ENCODE peak calls at places on chromosomes 5 and 9, in six cellular contexts. R, A, L, H, T and X are unnamed samples.
A peak's percentile ranks its signal among the peaks of the same experiment; 100 is the strongest.

GRCh38 chr5:80747922-80748321 is 93.1 kb upstream of the DHFR start:
- DNase-seq in R (no peak), A (no peak), L (no peak), H (no peak), T (no peak), X (no peak)

GRCh38 chr5:16548115-16548514 is 68.7 kb downstream of the RETREG1 start:
- DNase-seq in R (no peak), A (no peak), L (no peak), H (no peak), T (no peak), X (peak; percentile 71)

GRCh38 chr5:1550287-1551076 is 26.7 kb upstream of the LPCAT1 start:
- DNase-seq in R (no peak), A (peak; percentile 4), L (no peak), H (no peak), T (no peak), X (no peak)

GRCh38 chr5:138663561-138663960 is 88.4 kb upstream of the HSPA9 start:
- DNase-seq in R (no peak), A (no peak), L (no peak), H (no peak), T (no peak), X (peak; percentile 6)

GRCh38 chr5:27388755-27389154 is 350.4 kb upstream of the CDH9 start:
- DNase-seq in R (no peak), A (no peak), L (no peak), H (no peak), T (no peak), X (no peak)

GRCh38 chr9:16358751-16359150 is 511.7 kb downstream of the BNC2 start:
- DNase-seq in R (no peak), A (no peak), L (no peak), H (no peak), T (no peak), X (no peak)

GRCh38 chr9:93669116-93669957 is 93.0 kb downstream of the PHF2 start:
- DNase-seq in R (peak; percentile 8), A (no peak), L (no peak), H (peak; percentile 13), T (peak; percentile 70), X (peak; percentile 9)

GRCh38 chr5:55936100-55936693 is 58.6 kb downstream of the IL6ST start:
- DNase-seq in R (peak; percentile 76), A (peak; percentile 73), L (peak; percentile 68), H (peak; percentile 86), T (no peak), X (peak; percentile 63)

DNA sequence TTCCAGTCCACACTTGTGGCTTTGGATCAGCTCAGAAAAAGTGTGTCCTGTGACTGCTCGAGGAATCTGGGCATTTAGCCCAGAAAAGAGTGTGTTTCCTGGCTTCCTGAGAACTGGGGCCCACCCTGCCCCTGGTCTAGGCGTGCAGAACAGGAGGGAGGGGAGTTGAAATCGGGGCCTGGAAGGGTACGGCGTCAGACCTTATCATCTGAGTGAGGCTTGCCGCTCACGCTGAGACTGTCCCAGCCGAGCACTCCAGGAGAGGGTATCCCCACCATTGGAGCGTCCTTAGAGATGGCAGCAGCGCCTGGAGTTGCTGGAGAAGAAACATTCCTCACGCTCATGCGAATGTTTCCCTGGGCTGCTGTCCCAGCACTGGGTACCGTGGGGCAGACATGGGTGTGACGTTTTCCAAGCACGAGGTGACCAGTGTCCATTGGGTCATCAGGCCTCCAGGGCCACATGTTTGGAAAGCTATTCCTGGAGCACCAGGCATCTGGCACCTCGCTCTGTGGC is 22.5 kb downstream of the NEK6 start:
- DNase-seq in R (peak; percentile 58), A (no peak), L (no peak), H (peak; percentile 64), T (no peak), X (no peak)
- TF ChIP-seq POLR2A in R (no peak), A (no peak), L (no peak), H (no peak), T (no peak), X (no peak)

DNA sequence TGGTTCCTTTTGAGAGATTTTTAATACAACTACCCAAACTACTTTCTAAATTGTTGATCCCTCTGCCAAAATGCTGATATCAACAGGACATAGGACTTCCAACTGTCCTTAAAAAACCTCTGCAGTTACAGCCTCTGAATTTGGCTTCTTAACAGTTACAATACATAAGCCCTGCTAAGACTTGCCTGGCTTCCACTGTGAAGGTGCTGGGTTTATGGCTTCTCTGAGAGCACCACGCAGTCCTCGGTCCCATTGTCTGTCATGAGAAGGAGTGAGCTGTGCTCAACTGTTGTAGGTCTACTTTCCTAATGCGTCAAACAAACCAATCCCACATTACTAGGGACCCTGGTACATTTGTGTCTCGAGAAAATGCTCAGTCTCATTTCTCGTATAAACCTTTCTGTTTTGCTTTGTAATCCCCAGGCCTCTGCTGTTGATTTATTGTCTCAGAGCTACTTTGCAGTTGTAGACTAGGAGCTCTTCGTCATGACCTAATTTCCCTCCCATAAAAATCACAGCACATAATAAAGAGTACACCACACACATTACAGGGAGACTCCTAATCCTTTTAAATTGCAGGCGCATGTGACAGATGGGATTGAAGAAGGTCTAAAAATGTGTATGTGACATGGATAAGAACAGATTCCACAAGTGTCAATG is 274.9 kb downstream of the NR3C1 start:
- DNase-seq in R (no peak), A (no peak), L (no peak), H (no peak), T (no peak), X (no peak)
- TF ChIP-seq POLR2A in R (no peak), A (no peak), L (no peak), H (no peak), T (no peak), X (no peak)

DNA sequence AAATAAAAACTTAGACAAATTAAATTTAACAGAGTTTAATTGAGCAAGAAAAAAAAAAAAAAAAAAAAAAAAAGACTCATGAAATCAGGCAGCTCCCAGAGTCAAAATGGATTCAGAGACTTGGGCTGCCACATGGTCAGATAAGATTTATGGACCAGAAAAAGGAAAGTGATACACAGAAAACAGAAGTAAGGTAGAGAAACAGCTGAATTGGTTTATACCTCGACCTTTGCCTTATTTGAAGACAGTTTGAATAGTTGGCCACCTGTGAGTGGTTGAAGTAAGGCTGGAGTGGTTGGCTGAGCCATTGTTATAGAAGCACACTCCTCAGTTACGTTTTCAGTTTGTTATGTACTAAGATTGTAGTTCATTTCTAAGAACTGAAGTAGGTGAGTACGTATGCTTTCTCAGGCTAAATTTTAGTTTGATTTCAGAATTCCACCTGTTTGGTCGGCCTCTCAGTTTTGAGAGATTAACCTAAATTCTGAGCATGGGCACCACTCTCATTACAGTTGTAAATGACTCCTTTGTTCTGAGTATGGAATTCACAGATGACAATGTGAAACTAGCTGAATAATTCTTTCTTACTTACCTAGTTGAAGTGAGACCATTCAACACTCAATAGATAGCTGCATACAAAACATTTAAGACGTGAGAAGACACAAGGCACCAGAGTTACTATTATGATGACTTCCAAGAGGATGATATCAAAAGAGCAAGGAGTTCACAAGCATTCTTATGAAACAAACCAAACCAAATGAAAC is 149.0 kb downstream of the AOPEP start:
- DNase-seq in R (no peak), A (no peak), L (no peak), H (no peak), T (no peak), X (no peak)
- TF ChIP-seq POLR2A in R (no peak), A (no peak), L (no peak), H (no peak), T (no peak), X (no peak)

DNA sequence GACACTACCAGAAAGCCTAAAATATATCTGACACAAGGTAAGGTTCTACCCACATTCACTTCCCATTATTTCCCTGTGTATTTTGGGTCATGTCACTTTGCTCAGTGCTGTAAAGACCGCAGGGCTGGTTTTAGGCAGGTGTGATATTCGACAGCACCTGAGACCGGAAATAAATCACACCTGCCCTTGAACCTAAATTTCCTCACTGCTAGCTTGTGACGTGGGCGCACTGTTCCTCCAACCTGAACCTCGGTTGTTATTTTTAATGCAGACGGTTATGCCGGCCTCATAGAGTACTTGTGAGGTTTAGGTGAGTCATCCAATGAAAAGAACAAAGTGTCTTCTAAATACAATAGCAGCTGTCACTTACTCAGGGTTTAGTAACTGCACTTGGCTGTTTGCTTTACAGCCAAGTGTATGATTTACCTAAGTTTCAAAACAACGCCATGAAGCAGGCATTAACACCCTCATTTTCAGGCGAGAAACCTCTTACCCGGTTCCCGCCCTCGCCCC is 20.7 kb upstream of the ZNF782 start:
- DNase-seq in R (peak; percentile 40), A (no peak), L (peak; percentile 35), H (no peak), T (no peak), X (peak; percentile 92)
- TF ChIP-seq POLR2A in R (no peak), A (no peak), L (no peak), H (no peak), T (no peak), X (peak; percentile 96)